ENCODE peak calls at places on chromosomes 5 and 9, in nine cellular contexts. F, E, J, B, M, H, Y, Q and U are unnamed samples.

GRCh38 chr5:132095077-132095744 is 21.6 kb downstream of the CSF2 start:
- ATAC-seq in E (peak; percentile 55), J (peak; percentile 35), Y (no peak), M (peak; percentile 49), F (no peak), Q (no peak), B (no peak), H (no peak), U (no peak)

GRCh38 chr5:1511037-1511436 is 12.7 kb downstream of the LPCAT1 start:
- ATAC-seq in J (peak; percentile 81), B (no peak), M (no peak), F (peak; percentile 35), Y (no peak), H (no peak), Q (no peak), E (no peak), U (no peak)

GRCh38 chr5:45089870-45090269 is 281.1 kb downstream of the MRPS30 start:
- ATAC-seq in Y (no peak), F (no peak), H (no peak), E (no peak), B (no peak), Q (no peak), M (no peak), J (no peak), U (no peak)

GRCh38 chr9:21994526-21994995 is at the start of gene CDKN2B-AS1:
- ATAC-seq in Y (peak; percentile 38), M (peak; percentile 73), E (peak; percentile 47), B (peak; percentile 76), F (peak; percentile 36), J (peak; percentile 24), H (peak; percentile 80), Q (peak; percentile 59), U (peak; percentile 68)

GRCh38 chr9:99803694-99804093 is 18.0 kb upstream of the NR4A3 start:
- ATAC-seq in Y (no peak), M (no peak), E (no peak), F (no peak), Q (no peak), H (no peak), B (no peak), J (no peak), U (peak; percentile 84)

GRCh38 chr5:31626604-31627234 is 12.2 kb upstream of the PDZD2 start:
- ATAC-seq in F (no peak), Q (no peak), E (no peak), B (peak; percentile 13), Y (no peak), H (no peak), M (no peak), J (no peak), U (no peak)

GRCh38 chr9:82091100-82091499 is 102.5 kb downstream of the SPATA31D1 start:
- ATAC-seq in Q (no peak), M (no peak), E (no peak), B (no peak), H (no peak), F (no peak), J (no peak), Y (no peak), U (no peak)

GRCh38 chr5:177453852-177454396 is 7.3 kb downstream of the PRR7 start:
- ATAC-seq in E (no peak), Y (no peak), J (peak; percentile 25), F (peak; percentile 35), H (peak; percentile 2), M (peak; percentile 9), B (no peak), Q (no peak), U (peak; percentile 2)

GRCh38 chr5:88690619-88691560 is 192.1 kb downstream of the MEF2C start:
- ATAC-seq in Q (peak; percentile 85), H (peak; percentile 91), Y (peak; percentile 54), M (peak; percentile 92), B (peak; percentile 93), J (peak; percentile 77), E (peak; percentile 90), F (peak; percentile 85), U (peak; percentile 85)

GRCh38 chr5:60232051-60232794 is 338.7 kb upstream of the PDE4D start:
- ATAC-seq in B (peak; percentile 45), Y (no peak), E (peak; percentile 56), F (no peak), J (no peak), H (no peak), Q (no peak), M (no peak), U (no peak)

GRCh38 chr9:37324261-37324683 is 98.2 kb upstream of the GRHPR start:
- ATAC-seq in M (no peak), E (peak; percentile 22), B (no peak), Q (no peak), H (no peak), F (peak; percentile 85), J (peak; percentile 86), Y (no peak), U (peak; percentile 25)